ENCODE peak calls at places on chromosomes 7 and 10, in five cellular contexts. B is breast epithelium, V is AG10803, S is body of pancreas, R is GM13977. D is an unnamed sample.

GRCh38 chr7:144842377-144842851 is 6.6 kb upstream of the TPK1 start:
- DNase-seq in B (no peak), V (no peak), S (peak), R (peak), D (no peak)

GRCh38 chr7:110204527-110204926 is 886.4 kb upstream of the LRRN3 start:
- DNase-seq in B (no peak), S (no peak), R (no peak), V (no peak), D (no peak)

GRCh38 chr10:28503114-28503513 is 29.8 kb upstream of the WAC start:
- DNase-seq in V (peak), S (peak), R (no peak), B (no peak), D (no peak)

GRCh38 chr7:41705109-41705871 is 2.4 kb upstream of the INHBA start:
- DNase-seq in R (peak), V (peak), S (peak), B (peak), D (peak)

GRCh38 chr7:55099086-55099831 is 80.4 kb downstream of the EGFR start:
- DNase-seq in B (no peak), R (no peak), V (peak), S (no peak), D (peak)

GRCh38 chr7:116315293-116315692 is 105.0 kb downstream of the TES start:
- DNase-seq in V (peak), R (no peak), B (no peak), S (no peak), D (no peak)

GRCh38 chr10:95756061-95756751 is at the start of gene ENTPD1:
- DNase-seq in R (no peak), V (no peak), B (no peak), S (no peak), D (peak)

GRCh38 chr10:114551310-114551972 is 106.6 kb downstream of the ABLIM1 start:
- DNase-seq in S (peak), V (no peak), R (no peak), B (no peak), D (no peak)

GRCh38 chr10:100687143-100687953 is 58.0 kb upstream of the PAX2 start:
- DNase-seq in V (no peak), S (no peak), B (no peak), R (no peak), D (no peak)

GRCh38 chr7:127678947-127679346 is 27.0 kb downstream of the SND1 start:
- DNase-seq in S (no peak), V (no peak), B (no peak), R (peak), D (peak)

GRCh38 chr10:14751576-14752330 is 22.9 kb downstream of the FAM107B start:
- DNase-seq in R (no peak), S (peak), B (no peak), V (peak), D (peak)

GRCh38 chr10:73506074-73506473 is 10.2 kb upstream of the PPP3CB start:
- DNase-seq in R (no peak), B (no peak), S (no peak), V (no peak), D (no peak)

GRCh38 chr10:124417846-124418725 is 637 bp downstream of the OAT start:
- DNase-seq in S (peak), V (peak), R (peak), B (peak), D (peak)

GRCh38 chr10:7388602-7389001 is 22.2 kb downstream of the SFMBT2 start:
- DNase-seq in V (no peak), B (no peak), S (no peak), R (no peak), D (no peak)

GRCh38 chr7:93327006-93327633 is 95.0 kb downstream of the VPS50 start:
- DNase-seq in R (no peak), B (no peak), S (no peak), V (peak), D (peak)

GRCh38 chr10:123485577-123485976 is 180.6 kb upstream of the GPR26 start:
- DNase-seq in B (no peak), S (no peak), V (no peak), R (no peak), D (no peak)

GRCh38 chr7:128033246-128033645 is 2.0 kb upstream of the LRRC4 start:
- DNase-seq in S (no peak), V (no peak), B (no peak), R (no peak), D (no peak)

GRCh38 chr7:157293413-157293788 is 43.4 kb upstream of the DNAJB6 start:
- DNase-seq in S (no peak), V (no peak), R (no peak), B (no peak), D (no peak)

GRCh38 chr7:46207931-46208634 is 287.0 kb upstream of the IGFBP3 start:
- DNase-seq in B (no peak), V (no peak), S (peak), R (no peak), D (no peak)

GRCh38 chr7:19982841-19983835 is 209.7 kb upstream of the TMEM196 start:
- DNase-seq in B (no peak), R (no peak), V (peak), S (peak), D (peak)

GRCh38 chr7:34155225-34155908 is 250.0 kb downstream of the BMPER start:
- DNase-seq in R (no peak), B (no peak), S (no peak), V (peak), D (peak)

GRCh38 chr7:41065663-41066062 is 637.2 kb downstream of the INHBA start:
- DNase-seq in R (no peak), S (no peak), V (no peak), B (peak), D (no peak)

GRCh38 chr10:33212061-33212748 is 122.3 kb downstream of the NRP1 start:
- DNase-seq in B (no peak), V (peak), R (no peak), S (no peak), D (peak)

GRCh38 chr10:44362866-44363711 is 21.8 kb downstream of the CXCL12 start:
- DNase-seq in R (no peak), V (no peak), B (no peak), S (no peak), D (no peak)

GRCh38 chr7:32539917-32540544 is 44.7 kb downstream of the AVL9 start:
- DNase-seq in B (no peak), V (no peak), R (no peak), S (no peak), D (no peak)

GRCh38 chr10:27448926-27449325 is 55.2 kb upstream of the RAB18 start:
- DNase-seq in S (no peak), R (no peak), V (peak), B (no peak), D (no peak)

GRCh38 chr10:74926791-74927585 is 100.6 kb downstream of the KAT6B start:
- DNase-seq in R (no peak), V (no peak), B (no peak), S (no peak), D (no peak)

DNA sequence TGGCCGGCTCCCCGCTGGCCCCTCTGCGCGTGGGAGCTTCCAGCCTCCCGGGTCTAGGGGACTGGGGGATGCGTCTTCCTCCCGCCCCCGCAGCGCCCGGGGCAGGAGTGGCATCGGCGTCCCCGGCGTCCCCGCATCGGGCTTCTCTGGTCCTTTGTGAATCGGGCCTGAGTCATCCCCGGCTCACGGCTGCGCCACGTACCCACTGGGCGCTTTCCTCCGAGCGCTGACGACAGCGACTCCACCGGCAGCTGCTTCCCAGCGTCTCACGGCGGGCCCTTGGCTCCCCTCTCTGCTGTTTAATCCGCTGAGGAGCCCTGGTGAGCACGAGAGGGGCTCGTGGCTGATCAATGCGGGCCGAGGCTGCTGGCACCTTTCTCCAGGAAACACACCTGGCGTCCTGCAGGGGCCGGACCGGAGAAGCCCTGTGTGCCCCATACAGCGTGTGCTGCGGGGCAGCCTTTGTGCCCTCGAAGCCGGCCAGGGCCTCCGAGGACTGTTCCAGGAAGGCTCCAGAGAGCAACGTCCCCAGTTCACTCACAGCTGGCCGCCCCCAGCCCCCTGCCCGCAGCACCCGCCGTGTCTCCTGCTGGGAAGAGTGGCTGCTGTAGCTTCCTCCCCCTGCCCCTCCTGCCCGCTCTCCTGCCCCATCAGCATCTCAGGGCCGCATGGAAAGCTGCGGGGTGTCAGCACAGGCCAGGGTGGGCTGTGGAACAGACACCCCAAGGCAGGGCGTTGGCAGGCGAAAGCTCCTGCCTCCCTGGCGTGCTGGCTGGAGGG is 95.5 kb upstream of the DIP2C start:
- DNase-seq in V (peak), B (peak), S (peak), R (peak), D (peak)
- TF ChIP-seq CTCF in V (peak), B (no peak), S (peak), R (no peak), D (no peak)

DNA sequence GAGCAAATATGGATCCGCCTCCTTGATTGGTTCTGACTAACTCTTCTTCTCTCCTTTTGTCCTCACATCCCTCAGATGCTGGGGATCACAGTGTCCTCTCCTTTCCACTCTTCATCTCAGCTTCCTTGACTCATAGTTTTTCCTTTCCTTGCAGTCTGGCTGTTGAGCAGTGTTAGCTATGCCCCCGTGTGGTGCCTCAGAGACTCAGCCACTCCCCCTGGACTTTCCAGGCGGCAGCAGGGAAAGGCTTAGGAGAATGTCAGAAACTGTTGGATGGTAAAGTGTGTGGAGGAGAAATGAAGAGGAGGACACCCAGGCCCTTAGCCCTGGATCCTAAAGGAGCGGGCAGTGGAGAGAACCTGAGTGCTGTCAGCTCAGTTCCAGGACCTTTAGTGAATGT is 267.5 kb downstream of the CELF2 start:
- DNase-seq in R (no peak), B (no peak), V (no peak), S (no peak), D (no peak)
- TF ChIP-seq CTCF in R (no peak), B (no peak), V (peak), S (no peak), D (no peak)

GRCh38 chr7:44307301-44307900 is 18.0 kb downstream of the CAMK2B start:
- DNase-seq in B (no peak), S (peak), R (peak), V (peak), D (peak)
- TF ChIP-seq CTCF in B (no peak), S (no peak), R (peak), V (peak), D (peak)

GRCh38 chr7:90836937-90837336 is 240.8 kb downstream of the CDK14 start:
- DNase-seq in B (no peak), R (no peak), V (peak), S (no peak), D (no peak)

GRCh38 chr7:90833443-90833842 is 237.3 kb downstream of the CDK14 start:
- DNase-seq in R (no peak), B (no peak), V (no peak), S (no peak), D (no peak)

GRCh38 chr7:90838799-90839198 is 242.7 kb downstream of the CDK14 start:
- DNase-seq in V (no peak), S (no peak), B (no peak), R (no peak), D (no peak)

GRCh38 chr7:90834771-90835170 is 238.7 kb downstream of the CDK14 start:
- DNase-seq in R (no peak), V (no peak), S (no peak), B (no peak), D (no peak)

DNA sequence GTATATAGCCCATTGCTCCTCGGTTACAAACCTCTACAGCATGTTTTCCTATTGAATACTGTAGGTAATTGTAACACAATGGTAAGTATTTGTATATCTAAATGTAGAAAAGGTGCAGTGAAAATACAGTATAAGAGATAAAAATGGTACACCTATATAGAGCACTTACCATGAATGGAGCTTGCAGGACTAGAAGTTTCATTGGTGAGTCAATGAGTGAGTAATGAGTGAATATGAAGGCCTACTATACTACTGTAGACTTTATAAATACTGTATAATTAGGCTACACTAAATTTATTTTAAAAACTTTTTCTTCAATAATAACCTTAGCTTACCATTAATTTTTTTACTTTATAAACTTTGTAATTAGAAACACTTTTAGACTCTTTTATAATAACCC is 239.7 kb downstream of the CDK14 start:
- DNase-seq in V (no peak), R (no peak), B (no peak), S (no peak), D (no peak)
- TF ChIP-seq CTCF in V (no peak), R (no peak), B (no peak), S (no peak), D (no peak)

DNA sequence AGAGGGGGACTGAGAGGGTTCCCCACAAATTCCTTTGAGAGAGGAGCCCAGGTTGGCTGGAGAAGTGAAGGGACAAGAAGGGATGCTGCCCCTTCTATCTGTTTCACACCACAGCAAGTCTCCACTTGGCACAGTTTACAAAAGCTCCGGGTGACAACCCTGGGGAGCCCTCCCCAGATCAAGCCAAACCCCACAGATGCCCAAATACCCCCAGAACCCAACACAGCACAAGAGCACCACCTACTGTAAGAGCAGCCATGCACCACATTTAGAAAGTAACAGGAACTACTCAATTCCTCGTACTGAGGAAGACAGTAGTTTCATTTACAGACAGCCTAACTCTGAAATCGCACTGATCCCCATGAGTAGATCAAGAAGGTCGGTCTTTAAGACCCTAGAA is 67.8 kb upstream of the ATP6V0A4 start:
- DNase-seq in R (peak), V (no peak), S (no peak), B (no peak), D (no peak)
- TF ChIP-seq CTCF in R (peak), V (no peak), S (no peak), B (no peak), D (peak)

GRCh38 chr7:732094-732541 is 5.0 kb upstream of the PRKAR1B start:
- DNase-seq in V (no peak), S (peak), R (no peak), B (peak), D (peak)
- TF ChIP-seq CTCF in V (no peak), S (peak), R (peak), B (peak), D (peak)

GRCh38 chr10:110919349-110919931 is at the start of gene SHOC2:
- DNase-seq in R (no peak), S (peak), B (peak), V (no peak), D (no peak)
- TF ChIP-seq CTCF in R (peak), S (no peak), B (no peak), V (peak), D (peak)

GRCh38 chr7:21603477-21603876 is 60.6 kb downstream of the DNAH11 start:
- DNase-seq in S (no peak), V (no peak), R (no peak), B (no peak), D (no peak)

GRCh38 chr7:21603972-21604749 is 61.3 kb downstream of the DNAH11 start:
- DNase-seq in S (no peak), V (no peak), B (no peak), R (peak), D (peak)

DNA sequence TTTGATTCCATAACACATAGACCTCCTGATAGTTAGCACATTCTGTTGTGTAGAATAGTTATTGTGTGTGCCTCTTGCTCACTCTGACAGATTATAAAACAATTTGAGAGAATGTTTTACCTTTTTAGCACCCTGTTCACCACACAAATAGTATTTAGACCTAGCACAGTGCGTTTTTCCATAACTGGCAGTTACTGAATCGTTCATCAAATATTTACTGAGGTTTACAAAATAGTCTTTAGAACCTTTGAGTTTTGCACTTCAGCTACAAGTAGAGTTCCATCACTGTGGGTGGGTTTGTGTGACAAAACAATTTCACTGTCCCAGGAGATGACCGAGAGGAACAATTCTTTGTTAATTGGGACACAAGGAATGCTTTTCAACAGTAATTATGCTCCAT is 62.2 kb downstream of the DNAH11 start:
- DNase-seq in S (no peak), V (no peak), B (no peak), R (no peak), D (no peak)
- TF ChIP-seq CTCF in S (no peak), V (no peak), B (no peak), R (no peak), D (no peak)

GRCh38 chr10:77925795-77926565 is 575 bp downstream of the DLG5 start:
- DNase-seq in V (no peak), R (peak), S (peak), B (peak), D (peak)
- TF ChIP-seq CTCF in V (no peak), R (no peak), S (peak), B (peak), D (no peak)

GRCh38 chr7:30285067-30285530 is 702 bp downstream of the ZNRF2 start:
- DNase-seq in S (peak), V (peak), B (no peak), R (peak), D (no peak)
- TF ChIP-seq CTCF in S (no peak), V (no peak), B (no peak), R (no peak), D (no peak)